ENCODE peak calls at places on chromosomes 2 and 18, in four cellular contexts. G is A549, F is bronchial epithelial cell, P is choroid plexus epithelial cell. Z is an unnamed sample.

GRCh38 chr2:177826897-177827296 is 245.7 kb downstream of the PDE11A start:
- DNase-seq in G (no peak), P (no peak), F (no peak), Z (no peak)

GRCh38 chr2:393711-394696 is 106.1 kb upstream of the ALKAL2 start:
- DNase-seq in P (peak), F (peak), G (peak), Z (no peak)

GRCh38 chr2:71611781-71612545 is 158.6 kb downstream of the DYSF start:
- DNase-seq in P (no peak), F (no peak), G (no peak), Z (no peak)

GRCh38 chr18:49768051-49768391 is 45.3 kb downstream of the ACAA2 start:
- DNase-seq in P (peak), F (peak), G (peak), Z (peak)

GRCh38 chr2:16466133-16466820 is 199.4 kb downstream of the CYRIA start:
- DNase-seq in P (no peak), F (no peak), G (no peak), Z (no peak)

GRCh38 chr2:85852979-85853498 is 35.8 kb downstream of the ST3GAL5 start:
- DNase-seq in F (no peak), P (no peak), G (no peak), Z (no peak)

GRCh38 chr2:121489284-121489683 is 41.4 kb upstream of the RNU4ATAC start:
- DNase-seq in P (peak), G (peak), F (peak), Z (peak)

GRCh38 chr2:33020883-33021282 is 74.1 kb downstream of the LTBP1 start:
- DNase-seq in P (peak), F (no peak), G (no peak), Z (no peak)

GRCh38 chr2:236682651-236683422 is 113.2 kb downstream of the ACKR3 start:
- DNase-seq in P (no peak), G (no peak), F (no peak), Z (no peak)

GRCh38 chr2:181884601-181885000 is 6.9 kb upstream of the ITPRID2 start:
- DNase-seq in F (no peak), G (no peak), P (no peak), Z (no peak)

GRCh38 chr2:181887056-181887455 is 4.5 kb upstream of the ITPRID2 start:
- DNase-seq in P (no peak), G (no peak), F (peak), Z (no peak)

GRCh38 chr2:181882621-181883020 is 8.9 kb upstream of the ITPRID2 start:
- DNase-seq in P (no peak), F (no peak), G (no peak), Z (no peak)

GRCh38 chr2:181885096-181885495 is 6.4 kb upstream of the ITPRID2 start:
- DNase-seq in G (no peak), F (no peak), P (no peak), Z (no peak)

DNA sequence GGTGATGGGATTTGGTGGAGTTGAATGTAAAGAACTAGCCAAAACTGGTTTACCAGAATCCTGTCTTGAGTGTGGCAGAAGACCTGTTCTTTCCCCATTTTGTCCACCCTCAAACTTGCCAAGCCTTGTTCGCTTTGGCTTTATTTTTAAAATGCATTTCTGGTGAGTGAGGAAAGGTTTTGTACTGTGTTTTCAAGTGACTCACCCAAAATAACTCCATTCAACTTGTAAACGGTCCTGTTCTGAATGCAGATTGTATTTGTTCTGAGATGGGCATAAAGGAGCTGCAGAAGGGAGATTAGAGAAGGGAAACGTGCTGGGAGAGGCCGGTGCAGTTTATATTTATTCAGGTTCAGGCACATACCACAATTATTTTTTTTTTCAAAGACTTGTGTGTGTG is 5.3 kb upstream of the ITPRID2 start:
- DNase-seq in G (no peak), F (peak), P (peak), Z (no peak)
- TF ChIP-seq CTCF in G (no peak), F (no peak), P (no peak), Z (no peak)

GRCh38 chr18:46677609-46678470 is 20.8 kb upstream of the LOXHD1 start:
- DNase-seq in F (peak), G (peak), P (no peak), Z (no peak)
- TF ChIP-seq CTCF in F (no peak), G (no peak), P (no peak), Z (peak)

DNA sequence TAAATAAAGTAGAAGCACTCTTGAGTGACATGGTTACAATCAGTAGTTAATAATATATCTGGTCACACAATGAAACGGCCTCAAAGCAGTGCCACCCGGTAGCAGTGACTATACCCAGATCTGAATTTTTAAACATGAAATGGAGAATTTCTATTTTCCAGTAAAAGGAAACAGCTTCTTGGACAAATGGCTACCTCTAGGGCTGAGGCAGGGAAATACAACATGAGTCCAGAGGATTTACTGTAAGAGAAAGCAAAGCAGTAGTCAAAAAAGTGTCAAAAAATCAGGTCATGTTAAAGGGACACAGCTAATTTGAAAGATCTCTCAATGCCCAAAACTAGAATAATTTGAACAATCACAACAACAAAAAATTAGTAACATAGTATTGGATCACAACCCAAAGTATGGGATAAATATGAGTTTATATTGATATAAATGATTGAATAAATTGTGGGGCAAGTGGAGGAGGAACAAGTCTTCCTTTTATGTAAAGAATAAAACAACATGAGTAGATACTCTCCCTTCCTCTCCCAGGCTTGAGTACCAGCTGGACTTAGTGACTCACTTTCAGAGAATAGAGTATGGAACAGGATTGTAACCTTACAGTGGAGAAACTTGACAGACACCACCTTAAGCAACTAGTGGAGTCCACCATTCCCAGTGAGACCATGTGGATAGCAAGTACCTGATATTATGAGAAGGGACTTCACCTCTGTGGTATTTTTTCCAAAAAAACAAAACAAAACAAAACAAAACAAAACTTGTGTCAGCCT is 180.8 kb downstream of the MBD2 start:
- DNase-seq in F (peak), P (peak), G (no peak), Z (no peak)
- TF ChIP-seq CTCF in F (peak), P (peak), G (no peak), Z (peak)

GRCh38 chr2:113977660-113978523 is 88.0 kb downstream of the ACTR3 start:
- DNase-seq in F (peak), G (no peak), P (peak), Z (no peak)
- TF ChIP-seq CTCF in F (no peak), G (no peak), P (peak), Z (peak)